ENCODE peak calls at places on chromosomes 4 and X, in seven cellular contexts. A is psoas muscle, Q is left lung, J is GM23338, R is fibroblast of pulmonary artery, T is Panc1, Z is left ventricle myocardium inferior. V is an unnamed sample.

GRCh38 chr4:2352729-2353221 is 65.7 kb downstream of the ZFYVE28 start:
- DNase-seq in A (no peak), Q (peak), J (no peak), R (no peak), T (no peak), Z (no peak), V (no peak)

GRCh38 chr4:37891221-37892159 is 606 bp downstream of the TBC1D1 start:
- DNase-seq in A (no peak), Q (no peak), J (peak), R (no peak), T (no peak), Z (peak), V (peak)

GRCh38 chr4:40186665-40187014 is 10.2 kb upstream of the RHOH start:
- DNase-seq in A (no peak), Q (no peak), J (no peak), R (no peak), T (no peak), Z (no peak), V (no peak)

GRCh38 chr4:89898304-89898716 is 3.7 kb downstream of the MMRN1 start:
- DNase-seq in A (no peak), Q (no peak), J (peak), R (no peak), T (no peak), Z (no peak), V (no peak)

GRCh38 chrX:40132751-40133150 is 35.0 kb upstream of the BCOR start:
- DNase-seq in A (peak), Q (no peak), J (no peak), R (peak), T (no peak), Z (peak), V (no peak)

GRCh38 chr4:68907230-68907629 is 44.4 kb downstream of the UGT2A3 start:
- DNase-seq in A (no peak), Q (no peak), J (no peak), R (peak), T (no peak), Z (no peak), V (no peak)

GRCh38 chr4:26176621-26177121 is 144.1 kb upstream of the RBPJ start:
- DNase-seq in A (no peak), Q (no peak), J (no peak), R (peak), T (no peak), Z (no peak), V (no peak)

GRCh38 chr4:23970193-23970850 is 80.5 kb upstream of the PPARGC1A start:
- DNase-seq in A (no peak), Q (no peak), J (no peak), R (no peak), T (no peak), Z (no peak), V (no peak)

GRCh38 chr4:1058997-1059665 is 47.7 kb downstream of the FGFRL1 start:
- DNase-seq in A (no peak), Q (peak), J (no peak), R (no peak), T (no peak), Z (no peak), V (no peak)

GRCh38 chr4:81631958-81632439 is 160.3 kb upstream of the RASGEF1B start:
- DNase-seq in A (no peak), Q (no peak), J (no peak), R (peak), T (no peak), Z (no peak), V (no peak)

GRCh38 chr4:76187152-76187551 is 26.5 kb downstream of the SCARB2 start:
- DNase-seq in A (no peak), Q (no peak), J (no peak), R (no peak), T (no peak), Z (no peak), V (no peak)

GRCh38 chr4:99134586-99134985 is 9.5 kb downstream of the ADH4 start:
- DNase-seq in A (no peak), Q (no peak), J (no peak), R (peak), T (no peak), Z (no peak), V (no peak)

GRCh38 chr4:84158670-84159069 is 340.4 kb downstream of the NKX6-1 start:
- DNase-seq in A (no peak), Q (no peak), J (no peak), R (no peak), T (no peak), Z (no peak), V (no peak)

DNA sequence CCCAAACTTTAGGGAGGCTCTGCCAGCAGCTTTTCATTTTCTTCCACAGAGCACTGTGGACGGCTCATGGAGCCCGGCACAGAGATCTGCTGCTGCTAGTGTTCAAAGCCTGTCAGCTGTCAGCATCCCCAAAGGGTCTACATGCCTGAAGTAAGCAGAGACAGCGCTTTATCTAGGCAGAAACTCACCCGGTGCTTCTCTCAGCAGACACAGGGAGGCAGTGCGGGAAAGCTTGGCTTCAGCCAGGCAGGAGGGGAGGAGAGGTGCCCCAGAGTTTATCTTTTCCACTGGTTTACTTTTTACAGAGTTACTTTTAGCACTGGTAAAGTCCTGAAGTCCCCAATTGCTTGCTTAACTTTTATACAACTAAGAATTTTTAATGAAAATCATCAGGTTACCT is 339.3 kb downstream of the NKX6-1 start:
- DNase-seq in A (no peak), Q (no peak), J (peak), R (no peak), T (no peak), Z (no peak), V (no peak)
- TF ChIP-seq CTCF in A (no peak), Q (no peak), J (peak), R (no peak), T (no peak), Z (no peak), V (no peak)

GRCh38 chrX:37906357-37906756 is 59.0 kb upstream of the DYNLT3 start:
- DNase-seq in A (no peak), Q (no peak), J (no peak), R (no peak), T (no peak), Z (no peak), V (no peak)
- H3K4me3 ChIP-seq in A (no peak), Q (no peak), J (peak), R (peak), T (peak), Z (peak), V (no peak)

GRCh38 chr4:131091896-131092295 is 1995.9 kb downstream of the C4orf33 start:
- DNase-seq in A (no peak), Q (no peak), J (peak), R (peak), T (no peak), Z (no peak), V (no peak)
- TF ChIP-seq CTCF in A (no peak), Q (peak), J (peak), R (peak), T (peak), Z (peak), V (no peak)

GRCh38 chr4:113145147-113145518 is 95.7 kb downstream of the ANK2 start:
- DNase-seq in A (no peak), Q (no peak), J (no peak), R (no peak), T (no peak), Z (no peak), V (no peak)

GRCh38 chr4:113147498-113148231 is 98.2 kb downstream of the ANK2 start:
- DNase-seq in A (no peak), Q (no peak), J (no peak), R (no peak), T (no peak), Z (no peak), V (no peak)

GRCh38 chr4:113145519-113146291 is 96.3 kb downstream of the ANK2 start:
- DNase-seq in A (no peak), Q (peak), J (peak), R (no peak), T (no peak), Z (peak), V (no peak)

GRCh38 chr4:113148925-113149324 is 99.5 kb downstream of the ANK2 start:
- DNase-seq in A (no peak), Q (no peak), J (peak), R (no peak), T (no peak), Z (no peak), V (no peak)

GRCh38 chr4:113146876-113147358 is 97.5 kb downstream of the ANK2 start:
- DNase-seq in A (no peak), Q (no peak), J (no peak), R (no peak), T (no peak), Z (no peak), V (no peak)
- H3K4me3 ChIP-seq in A (peak), Q (peak), J (no peak), R (peak), T (peak), Z (peak), V (no peak)

GRCh38 chrX:68186552-68187262 is 246.6 kb downstream of the OPHN1 start:
- DNase-seq in A (no peak), Q (no peak), J (no peak), R (peak), T (no peak), Z (no peak), V (no peak)

GRCh38 chrX:68179355-68179754 is 253.9 kb downstream of the OPHN1 start:
- DNase-seq in A (no peak), Q (no peak), J (no peak), R (peak), T (no peak), Z (no peak), V (no peak)

GRCh38 chrX:68180501-68181061 is 252.7 kb downstream of the OPHN1 start:
- DNase-seq in A (no peak), Q (no peak), J (no peak), R (no peak), T (no peak), Z (no peak), V (no peak)

GRCh38 chrX:68185161-68185560 is 248.1 kb downstream of the OPHN1 start:
- DNase-seq in A (no peak), Q (no peak), J (no peak), R (no peak), T (no peak), Z (no peak), V (no peak)

DNA sequence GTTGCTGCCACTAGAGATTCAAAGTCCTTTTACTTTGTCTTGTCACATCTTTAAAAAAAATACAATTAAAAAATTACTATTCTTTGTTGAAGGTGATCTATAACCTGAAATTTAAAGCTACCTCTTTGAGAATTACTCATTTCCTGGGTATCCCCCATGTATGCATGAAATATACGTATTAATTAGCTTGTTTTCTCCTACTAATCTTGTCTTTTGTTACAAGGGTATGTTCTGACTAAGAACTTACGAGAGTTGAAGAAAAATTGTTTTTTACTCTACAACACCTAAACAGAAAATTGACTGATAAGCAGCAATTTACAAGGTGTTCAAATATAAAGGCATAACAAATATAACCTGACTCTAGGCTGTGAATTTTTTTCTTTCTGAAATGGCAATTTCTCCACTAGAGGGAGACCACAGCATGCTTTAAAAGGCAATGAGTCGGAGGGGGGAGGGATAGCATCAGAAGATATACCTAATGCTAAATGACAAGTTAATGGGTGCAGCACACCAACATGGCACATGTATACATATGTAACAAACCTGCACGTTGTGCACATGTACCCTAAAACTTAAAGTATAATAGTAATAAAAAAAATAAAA is 249.6 kb downstream of the OPHN1 start:
- DNase-seq in A (no peak), Q (no peak), J (peak), R (peak), T (no peak), Z (no peak), V (no peak)
- TF ChIP-seq CTCF in A (no peak), Q (peak), J (peak), R (peak), T (peak), Z (peak), V (peak)

V was measured in GM12864.